ENCODE peak calls at places on chromosomes 12 and 14, in ten cellular contexts. I is adrenal gland; E is T follicular helper cell; U is NCI-H510A treated with DMSO at 0.1 percent for 48 hours; B is stimulated activated CD4-positive, alpha-beta T cell treated with anti-CD3 and anti-CD28 coated beads, Interleukin-1b, Interleukin-23, amount 100 ng/mL, for 48 hours; O is RWPE1; L is dermis microvascular lymphatic vessel endothelial cell; H is mesendoderm; X is stimulated activated CD8-positive, alpha-beta memory T cell treated with anti-CD3 and anti-CD28 coated beads, Interleukin-12 subunit alpha, Interleukin-12 subunit beta, amount 100 ng/mL, for 1 hour; M is GM20000. T is an unnamed sample.

GRCh38 chr12:124916370-124917134 is 2.1 kb upstream of the UBC start:
- DNase-seq in L (peak; percentile 94), E (no peak), O (no peak), B (peak; percentile 59), X (peak; percentile 36), I (peak; percentile 88), H (peak; percentile 89), M (no peak), U (no peak), T (no peak)

GRCh38 chr14:105838107-105838506 is 311.7 kb downstream of the TMEM121 start:
- DNase-seq in L (no peak), U (no peak), X (no peak), H (no peak), I (no peak), B (no peak), M (no peak), O (no peak), E (no peak), T (no peak)

GRCh38 chr14:62655161-62655560 is 390.1 kb downstream of the KCNH5 start:
- DNase-seq in X (no peak), E (no peak), O (no peak), B (no peak), L (no peak), I (no peak), M (no peak), H (no peak), U (no peak), T (no peak)

GRCh38 chr12:77855548-77855947 is 24.9 kb downstream of the NAV3 start:
- DNase-seq in I (no peak), E (no peak), U (peak; percentile 63), H (no peak), L (no peak), O (no peak), X (no peak), M (no peak), B (no peak), T (no peak)

GRCh38 chr12:131091976-131092691 is 138.4 kb downstream of the ADGRD1 start:
- DNase-seq in E (no peak), I (peak; percentile 2), L (no peak), U (no peak), H (no peak), X (no peak), B (no peak), M (no peak), O (no peak), T (no peak)

GRCh38 chr12:55955800-55956508 is 9.9 kb downstream of the PMEL start:
- DNase-seq in E (peak; percentile 40), I (peak; percentile 68), O (peak; percentile 88), L (peak; percentile 51), H (peak; percentile 88), X (peak; percentile 30), U (no peak), M (no peak), B (peak; percentile 67), T (no peak)

GRCh38 chr12:57611810-57612710 is 825 bp downstream of the ARHGEF25 start:
- DNase-seq in U (no peak), O (no peak), H (no peak), X (no peak), M (peak; percentile 32), E (no peak), B (no peak), L (no peak), I (no peak), T (no peak)

GRCh38 chr12:10388611-10389010 is 1.2 kb downstream of the KLRK1 start:
- DNase-seq in U (no peak), L (no peak), I (no peak), H (no peak), O (no peak), M (no peak), E (no peak), B (no peak), X (no peak), T (no peak)

GRCh38 chr12:83015390-83016225 is 328.9 kb downstream of the TMTC2 start:
- DNase-seq in L (peak; percentile 12), U (peak; percentile 23), M (no peak), X (no peak), I (peak; percentile 54), H (no peak), E (no peak), O (no peak), B (no peak), T (no peak)

GRCh38 chr12:5478081-5478706 is 46.3 kb downstream of the NTF3 start:
- DNase-seq in I (no peak), B (no peak), L (no peak), E (no peak), X (no peak), U (no peak), M (no peak), O (no peak), H (no peak), T (no peak)

GRCh38 chr14:100532154-100532915 is 54.9 kb downstream of the BEGAIN start:
- DNase-seq in O (no peak), B (no peak), X (no peak), E (no peak), M (peak; percentile 9), L (no peak), H (no peak), U (no peak), I (no peak), T (no peak)

GRCh38 chr12:51923506-51924365 is 16.4 kb downstream of the ACVRL1 start:
- DNase-seq in M (peak; percentile 67), I (no peak), X (peak; percentile 25), U (no peak), H (peak; percentile 47), L (peak; percentile 60), O (no peak), E (peak; percentile 24), B (peak; percentile 52), T (peak; percentile 15)

GRCh38 chr14:100875861-100876590 is 27.5 kb downstream of the RTL1 start:
- DNase-seq in H (no peak), L (no peak), M (no peak), O (no peak), U (no peak), E (no peak), X (no peak), I (no peak), B (no peak), T (no peak)

GRCh38 chr14:34113051-34113511 is 162.2 kb upstream of the EGLN3 start:
- DNase-seq in M (no peak), B (no peak), O (peak; percentile 74), H (peak; percentile 40), E (no peak), X (no peak), I (no peak), U (no peak), L (no peak), T (no peak)

GRCh38 chr12:57614178-57614947 is 3.1 kb downstream of the ARHGEF25 start:
- DNase-seq in B (no peak), X (no peak), E (no peak), L (no peak), I (no peak), U (no peak), M (peak; percentile 90), H (peak; percentile 82), O (no peak), T (no peak)

GRCh38 chr14:104557086-104557485 is 22.5 kb upstream of the C14orf180 start:
- DNase-seq in X (no peak), I (no peak), H (no peak), U (no peak), L (no peak), E (no peak), B (no peak), O (no peak), M (no peak), T (no peak)

GRCh38 chr14:53528114-53528513 is 375.0 kb upstream of the DDHD1 start:
- DNase-seq in L (no peak), X (no peak), M (no peak), B (no peak), O (no peak), U (no peak), E (no peak), I (no peak), H (no peak), T (no peak)

GRCh38 chr12:3216726-3217682 is 139.8 kb downstream of the TSPAN9 start:
- DNase-seq in I (no peak), X (no peak), H (no peak), L (peak; percentile 90), O (peak; percentile 96), U (no peak), M (no peak), B (no peak), E (no peak), T (no peak)

GRCh38 chr12:16555630-16556029 is 50.3 kb downstream of the LMO3 start:
- DNase-seq in B (no peak), L (no peak), H (peak; percentile 65), I (no peak), O (peak; percentile 6), X (no peak), E (no peak), U (no peak), M (no peak), T (no peak)

GRCh38 chr12:55728185-55728931 is 451 bp downstream of the CD63 start:
- DNase-seq in L (peak; percentile 74), X (no peak), E (no peak), M (no peak), H (peak; percentile 46), I (peak; percentile 88), O (peak; percentile 55), B (no peak), U (no peak), T (peak; percentile 66)

GRCh38 chr12:78928200-78929074 is 63.9 kb downstream of the SYT1 start:
- DNase-seq in H (no peak), U (no peak), M (no peak), O (peak; percentile 60), X (no peak), I (no peak), B (no peak), L (peak; percentile 20), E (no peak), T (no peak)

GRCh38 chr12:122891661-122892525 is 4.0 kb downstream of the VPS37B start:
- DNase-seq in X (no peak), I (peak; percentile 47), U (no peak), M (no peak), B (no peak), E (no peak), O (no peak), H (peak; percentile 67), L (no peak), T (no peak)

GRCh38 chr14:102831163-102831804 is 54.0 kb downstream of the TRAF3 start:
- DNase-seq in U (no peak), E (no peak), H (no peak), B (no peak), M (no peak), O (no peak), L (no peak), I (no peak), X (no peak), T (no peak)

GRCh38 chr12:99914206-99914605 is 70.5 kb downstream of the ANKS1B start:
- DNase-seq in E (no peak), I (no peak), M (no peak), U (no peak), O (no peak), H (peak; percentile 2), X (no peak), L (no peak), B (no peak), T (no peak)

GRCh38 chr14:60977848-60978247 is 3.0 kb downstream of the TRMT5 start:
- DNase-seq in U (no peak), L (peak; percentile 28), E (no peak), X (no peak), B (no peak), O (no peak), M (no peak), H (no peak), I (no peak), T (no peak)

GRCh38 chr12:109760930-109761630 is 47.5 kb downstream of the FAM222A start:
- DNase-seq in E (no peak), I (peak; percentile 11), B (no peak), L (no peak), X (no peak), U (no peak), M (no peak), H (no peak), O (no peak), T (no peak)

GRCh38 chr12:104958009-104958945 is at the start of gene SLC41A2:
- DNase-seq in X (peak; percentile 57), O (peak; percentile 76), U (peak; percentile 73), B (peak; percentile 81), M (peak; percentile 97), L (peak; percentile 75), H (peak; percentile 91), I (peak; percentile 94), E (peak; percentile 61), T (peak; percentile 66)

GRCh38 chr12:121036810-121037326 is 2.2 kb downstream of the OASL start:
- DNase-seq in H (no peak), I (no peak), E (no peak), X (no peak), U (no peak), M (no peak), B (peak; percentile 62), O (peak; percentile 79), L (no peak), T (no peak)

T was measured in C1 segment of cervical spinal cord.